ENCODE peak calls at places on chromosomes 4 and X, in nine cellular contexts. J is kidney, V is stomach, U is foreskin fibroblast, Z is uterus, F is type B pancreatic cell, M is mammary epithelial cell, X is Calu3, I is RWPE1. E is an unnamed sample.

GRCh38 chr4:38699112-38699511 is 35.1 kb downstream of the KLF3 start:
- DNase-seq in J (no peak), V (no peak), U (no peak), Z (no peak), F (no peak), M (no peak), X (no peak), I (no peak), E (no peak)

GRCh38 chrX:44784241-44784640 is 59.6 kb upstream of the DUSP21 start:
- DNase-seq in J (no peak), V (no peak), U (no peak), Z (no peak), F (no peak), M (peak; percentile 19), X (no peak), I (no peak), E (no peak)

GRCh38 chr4:13533670-13534343 is 10.5 kb downstream of the NKX3-2 start:
- DNase-seq in J (no peak), V (no peak), U (no peak), Z (no peak), F (peak; percentile 53), M (no peak), X (no peak), I (no peak), E (peak; percentile 29)

GRCh38 chr4:138202686-138203085 is 39.5 kb downstream of the SLC7A11 start:
- DNase-seq in J (no peak), V (no peak), U (no peak), Z (no peak), F (no peak), M (no peak), X (peak; percentile 43), I (no peak), E (no peak)

GRCh38 chrX:136714626-136715599 is 65.8 kb downstream of the ARHGEF6 start:
- DNase-seq in J (no peak), V (no peak), U (no peak), Z (no peak), F (no peak), M (no peak), X (no peak), I (no peak), E (peak; percentile 17)

GRCh38 chr4:27467351-27467750 is 606.7 kb downstream of the STIM2 start:
- DNase-seq in J (no peak), V (no peak), U (no peak), Z (no peak), F (no peak), M (no peak), X (no peak), I (no peak), E (no peak)

GRCh38 chr4:142324572-142324971 is 521.5 kb downstream of the INPP4B start:
- DNase-seq in J (no peak), V (no peak), U (no peak), Z (no peak), F (no peak), M (no peak), X (no peak), I (no peak), E (no peak)

GRCh38 chr4:105969575-105969974 is 74.3 kb downstream of the NPNT start:
- DNase-seq in J (no peak), V (no peak), U (no peak), Z (no peak), F (no peak), M (no peak), X (no peak), I (no peak), E (no peak)

GRCh38 chr4:41791557-41791956 is 43.0 kb upstream of the PHOX2B start:
- DNase-seq in J (no peak), V (no peak), U (no peak), Z (no peak), F (no peak), M (no peak), X (no peak), I (no peak), E (no peak)

GRCh38 chrX:20011608-20012007 is 20.7 kb upstream of the BCLAF3 start:
- DNase-seq in J (no peak), V (no peak), U (no peak), Z (no peak), F (no peak), M (no peak), X (no peak), I (no peak), E (no peak)

GRCh38 chrX:44480591-44480990 is 62.1 kb downstream of the FUNDC1 start:
- DNase-seq in J (no peak), V (no peak), U (no peak), Z (no peak), F (no peak), M (no peak), X (no peak), I (no peak), E (no peak)

GRCh38 chr4:40369437-40370278 is 34.5 kb downstream of the CHRNA9 start:
- DNase-seq in J (no peak), V (no peak), U (no peak), Z (no peak), F (no peak), M (no peak), X (no peak), I (no peak), E (peak; percentile 39)
- TF ChIP-seq CTCF in J (no peak), V (no peak), U (no peak), Z (no peak), F (no peak), M (no peak), X (no peak), I (no peak), E (peak; percentile 10)

DNA sequence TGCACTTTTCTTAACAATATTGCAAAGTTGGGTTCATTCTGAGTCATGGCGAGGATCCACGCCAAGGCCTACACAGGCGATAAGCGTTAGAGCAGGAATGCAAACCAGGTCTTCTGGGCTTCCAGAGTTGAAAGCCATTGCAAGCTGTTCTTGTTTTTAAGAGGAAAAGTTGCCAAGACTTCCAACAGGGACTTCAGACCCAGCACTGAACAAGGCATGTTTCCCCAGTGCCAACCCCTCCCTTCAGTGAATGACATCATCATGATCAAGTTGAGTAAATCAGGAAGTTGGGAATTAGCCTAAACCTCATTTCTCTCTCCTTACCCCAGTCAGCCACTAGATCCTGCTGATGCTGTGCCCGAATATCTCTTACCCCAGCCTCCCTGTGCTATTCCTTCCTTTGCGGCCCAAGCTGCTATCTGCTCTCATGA is 355.1 kb downstream of the HS3ST1 start:
- DNase-seq in J (no peak), V (no peak), U (peak; percentile 5), Z (no peak), F (no peak), M (no peak), X (no peak), I (peak; percentile 6), E (no peak)
- TF ChIP-seq CTCF in J (no peak), V (no peak), U (no peak), Z (no peak), F (no peak), M (no peak), X (no peak), I (no peak), E (no peak)

GRCh38 chr4:4260185-4260751 is 12.2 kb upstream of the TMEM128 start:
- DNase-seq in J (no peak), V (no peak), U (peak; percentile 29), Z (no peak), F (no peak), M (peak; percentile 50), X (no peak), I (peak; percentile 62), E (peak; percentile 51)
- TF ChIP-seq CTCF in J (peak; percentile 13), V (no peak), U (peak; percentile 38), Z (no peak), F (peak; percentile 61), M (peak; percentile 64), X (no peak), I (peak; percentile 35), E (no peak)

GRCh38 chr4:66972087-66972486 is 573.2 kb downstream of the CENPC start:
- DNase-seq in J (no peak), V (no peak), U (no peak), Z (no peak), F (no peak), M (no peak), X (no peak), I (no peak), E (no peak)
- TF ChIP-seq CTCF in J (no peak), V (no peak), U (no peak), Z (no peak), F (no peak), M (no peak), X (no peak), I (no peak), E (no peak)

GRCh38 chrX:108699368-108699767 is 37.0 kb downstream of the IRS4 start:
- DNase-seq in J (no peak), V (no peak), U (peak; percentile 4), Z (no peak), F (no peak), M (peak; percentile 19), X (no peak), I (peak; percentile 3), E (peak; percentile 3)
- TF ChIP-seq CTCF in J (peak; percentile 30), V (no peak), U (no peak), Z (peak; percentile 14), F (peak; percentile 76), M (peak; percentile 44), X (no peak), I (no peak), E (peak; percentile 36)

GRCh38 chr4:83905952-83906351 is 370.0 kb downstream of the GPAT3 start:
- DNase-seq in J (no peak), V (no peak), U (no peak), Z (no peak), F (no peak), M (no peak), X (no peak), I (no peak), E (no peak)
- TF ChIP-seq CTCF in J (no peak), V (no peak), U (no peak), Z (no peak), F (peak; percentile 73), M (no peak), X (no peak), I (no peak), E (no peak)

E was measured in GM13976.